ENCODE peak calls at places on chromosome 18, in seven cellular contexts. F is sigmoid colon, S is neural progenitor cell, Z is IMR-90, M is adrenal gland, H is cardiac muscle cell, D is testis. C is an unnamed sample. For H3K27me3, the result is how much of the 10 kb centered on the place peaks cover.

GRCh38 chr18:8769509-8769908 is 64.2 kb downstream of the MTCL1 start:
- DNase-seq in F (no peak), S (no peak), Z (no peak), M (no peak), H (no peak), D (peak), C (no peak)

GRCh38 chr18:9570255-9570654 is 44.1 kb downstream of the PPP4R1 start:
- DNase-seq in F (no peak), S (no peak), Z (no peak), M (no peak), H (no peak), D (no peak), C (no peak)

GRCh38 chr18:24054130-24054529 is 39.6 kb downstream of the TTC39C start:
- DNase-seq in F (no peak), S (no peak), Z (peak), M (no peak), H (no peak), D (no peak), C (no peak)

GRCh38 chr18:11283531-11284071 is 134.2 kb upstream of the PIEZO2 start:
- DNase-seq in F (peak), S (no peak), Z (no peak), M (no peak), H (no peak), D (no peak), C (no peak)

GRCh38 chr18:3706279-3707097 is 256.5 kb downstream of the TGIF1 start:
- DNase-seq in F (no peak), S (no peak), Z (peak), M (peak), H (no peak), D (no peak), C (no peak)

GRCh38 chr18:72086421-72086820 is 457.7 kb downstream of the CBLN2 start:
- DNase-seq in F (no peak), S (peak), Z (no peak), M (no peak), H (peak), D (no peak), C (no peak)

GRCh38 chr18:78726326-78727056 is 253.1 kb upstream of the SALL3 start:
- DNase-seq in F (peak), S (no peak), Z (no peak), M (no peak), H (no peak), D (no peak), C (no peak)

GRCh38 chr18:76920974-76921373 is 98.6 kb downstream of the ZNF236 start:
- DNase-seq in F (no peak), S (no peak), Z (no peak), M (no peak), H (no peak), D (no peak), C (no peak)

GRCh38 chr18:23650963-23651927 is 11.5 kb downstream of the ANKRD29 start:
- DNase-seq in F (no peak), S (no peak), Z (peak), M (no peak), H (peak), D (no peak), C (no peak)

GRCh38 chr18:13465476-13465875 is 246.9 kb downstream of the LDLRAD4 start:
- DNase-seq in F (no peak), S (no peak), Z (no peak), M (no peak), H (no peak), D (no peak), C (no peak)

GRCh38 chr18:3619746-3620145 is 169.8 kb downstream of the TGIF1 start:
- DNase-seq in F (no peak), S (no peak), Z (no peak), M (no peak), H (no peak), D (no peak), C (no peak)

GRCh38 chr18:12883003-12883683 is 894 bp downstream of the PTPN2 start:
- DNase-seq in F (no peak), S (peak), Z (no peak), M (no peak), H (peak), D (no peak), C (no peak)

GRCh38 chr18:48843162-48843561 is 107.6 kb downstream of the SMAD7 start:
- DNase-seq in F (no peak), S (no peak), Z (no peak), M (no peak), H (no peak), D (no peak), C (no peak)

DNA sequence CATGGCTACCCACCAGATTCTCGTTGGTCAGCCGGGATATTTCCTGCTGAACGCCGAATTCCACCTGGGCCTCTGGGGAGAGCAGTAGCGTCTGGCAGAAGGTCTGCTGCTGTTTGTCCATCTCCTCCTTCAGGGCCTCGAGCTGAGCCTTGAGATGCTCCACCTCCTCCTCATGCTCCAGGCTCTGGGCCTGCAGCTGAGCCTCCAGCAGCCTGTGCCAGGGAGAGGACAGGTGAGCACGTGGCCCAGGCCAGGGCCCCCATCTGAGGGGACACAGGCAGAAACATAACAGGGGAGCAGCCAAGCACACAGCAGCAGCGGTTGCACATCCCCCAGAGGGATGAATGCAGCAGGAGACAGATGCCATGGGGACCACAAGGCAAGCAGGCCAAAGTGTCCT is 40.1 kb upstream of the ACAA2 start:
- DNase-seq in F (no peak), S (no peak), Z (no peak), M (no peak), H (no peak), D (no peak), C (no peak)
- H3K27me3 ChIP-seq in F (under half), S (under half), Z (under half), M (under half), H (under half), D (under half), C (under half)

DNA sequence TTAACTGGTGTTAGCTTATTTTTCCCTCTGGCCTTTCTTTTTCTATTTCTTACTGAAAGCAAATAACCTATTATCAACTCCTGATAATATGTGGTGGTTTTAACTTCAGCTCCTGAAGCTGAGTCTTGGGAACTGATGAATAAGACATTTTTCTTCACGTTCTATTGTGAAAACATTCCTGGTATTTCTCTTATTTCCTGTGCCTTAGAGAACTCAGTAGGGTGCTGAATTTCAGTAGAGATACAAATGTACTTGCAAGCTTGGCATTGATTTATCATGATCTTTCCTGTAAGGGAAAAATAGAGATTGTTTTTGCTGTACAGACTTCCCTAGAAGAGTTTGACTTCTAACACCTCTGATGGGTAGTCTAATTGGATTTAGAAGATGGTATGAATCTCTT is 52.8 kb upstream of the DCC start:
- DNase-seq in F (no peak), S (no peak), Z (no peak), M (no peak), H (no peak), D (no peak), C (no peak)
- H3K4me3 ChIP-seq in F (no peak), S (no peak), Z (no peak), M (no peak), H (no peak), D (no peak), C (no peak)

DNA sequence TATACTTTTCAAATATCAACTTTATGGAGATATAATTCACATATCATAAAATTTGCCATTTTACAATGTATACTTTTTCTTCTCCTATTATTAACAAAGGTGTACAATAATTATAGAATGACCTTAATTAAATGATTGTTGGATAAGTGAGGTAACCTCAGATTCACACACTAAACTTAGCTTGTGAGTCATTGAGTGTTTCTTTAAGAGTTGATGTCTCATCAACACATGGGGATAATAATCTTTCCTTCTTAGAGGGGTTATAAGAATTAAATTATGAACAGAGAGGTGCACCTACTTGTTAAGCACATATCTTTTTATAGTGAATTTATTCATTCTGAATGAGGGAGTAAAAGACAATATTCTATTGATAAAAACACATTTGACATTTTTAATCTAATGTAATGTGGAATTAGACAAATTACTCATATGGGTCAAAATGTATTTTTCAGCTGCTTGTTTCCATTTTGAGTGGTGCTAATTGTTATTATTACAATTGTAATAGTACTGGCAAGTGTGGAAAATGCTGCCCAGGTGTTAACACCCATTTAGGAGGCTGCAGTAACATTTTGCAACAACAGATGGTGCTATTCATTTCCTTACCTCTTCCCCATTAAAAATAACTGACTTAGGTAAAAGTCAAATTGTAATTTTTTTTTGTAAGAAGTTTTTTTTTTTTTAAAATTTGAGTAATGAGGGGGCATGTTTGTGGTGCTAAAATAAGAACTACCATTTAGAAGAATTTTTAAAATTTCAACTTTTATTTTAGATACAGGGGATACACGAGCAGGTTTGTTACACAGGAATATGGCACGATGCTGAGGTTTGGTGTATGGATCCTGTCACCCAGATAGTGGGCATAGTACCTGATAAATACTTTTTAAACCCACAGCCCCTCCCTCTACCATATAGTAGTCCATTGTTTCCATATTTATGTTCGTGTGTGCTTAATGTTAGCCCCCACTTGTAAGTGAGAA is 32.1 kb upstream of the DYNAP start:
- DNase-seq in F (no peak), S (peak), Z (peak), M (no peak), H (peak), D (no peak), C (no peak)
- TF ChIP-seq CTCF in F (no peak), S (peak), Z (peak), M (peak), H (peak), D (no peak), C (no peak)

GRCh38 chr18:59264136-59264571 is 9.1 kb downstream of the RAX start:
- DNase-seq in F (no peak), S (peak), Z (no peak), M (no peak), H (no peak), D (no peak), C (no peak)
- H3K27me3 ChIP-seq in F (half or more), S (half or more), Z (half or more), M (half or more), H (half or more), D (under half), C (under half)

GRCh38 chr18:69948919-69949537 is 1.4 kb upstream of the CD226 start:
- DNase-seq in F (peak), S (no peak), Z (peak), M (peak), H (peak), D (peak), C (peak)
- H3K4me3 ChIP-seq in F (no peak), S (no peak), Z (no peak), M (no peak), H (no peak), D (no peak), C (no peak)

GRCh38 chr18:54233228-54233625 is 8.8 kb upstream of the MBD2 start:
- DNase-seq in F (no peak), S (no peak), Z (no peak), M (no peak), H (no peak), D (no peak), C (no peak)

GRCh38 chr18:54233761-54234160 is 9.3 kb upstream of the MBD2 start:
- DNase-seq in F (no peak), S (no peak), Z (no peak), M (no peak), H (no peak), D (no peak), C (no peak)

GRCh38 chr18:54235871-54236270 is 11.4 kb upstream of the MBD2 start:
- DNase-seq in F (no peak), S (no peak), Z (no peak), M (no peak), H (no peak), D (no peak), C (no peak)

GRCh38 chr18:54229660-54230059 is 5.2 kb upstream of the MBD2 start:
- DNase-seq in F (no peak), S (no peak), Z (no peak), M (no peak), H (no peak), D (no peak), C (no peak)

DNA sequence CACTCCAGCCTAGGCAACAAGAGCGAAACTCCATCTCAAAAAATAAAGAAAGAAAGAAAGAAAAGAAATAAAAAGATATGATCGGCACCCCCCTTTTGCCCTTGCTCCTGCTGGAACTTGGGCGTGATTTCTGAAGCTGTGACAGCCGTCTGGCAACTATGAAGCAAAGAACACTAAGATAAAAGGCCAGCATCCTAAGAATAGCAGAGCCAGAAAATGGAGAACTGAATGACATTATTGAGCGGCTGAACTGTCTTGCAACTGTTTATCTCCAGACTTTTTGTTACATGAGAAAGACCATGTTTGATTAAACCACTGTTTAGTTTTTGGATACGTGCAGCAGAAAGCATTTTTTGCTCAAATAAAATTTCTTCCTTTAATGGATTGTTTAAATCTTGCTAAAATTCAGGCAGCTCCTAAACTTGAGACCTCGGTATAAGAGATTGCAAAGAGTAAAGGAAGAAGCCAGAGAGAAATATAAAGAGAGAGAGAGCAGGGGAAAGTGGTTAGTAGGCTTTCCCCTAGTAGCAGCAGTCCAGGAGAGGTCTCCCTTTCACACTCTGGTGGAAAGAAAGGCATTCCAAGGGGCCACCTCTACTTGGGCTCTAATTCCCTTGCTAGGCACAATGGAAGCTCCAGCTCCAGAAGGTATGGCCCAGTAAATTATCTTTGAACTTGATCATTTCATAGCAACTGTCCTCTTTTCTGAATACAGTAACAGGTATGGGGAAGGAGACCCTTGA is 8.2 kb upstream of the MBD2 start:
- DNase-seq in F (no peak), S (peak), Z (no peak), M (no peak), H (no peak), D (peak), C (no peak)
- TF ChIP-seq CTCF in F (no peak), S (peak), Z (no peak), M (no peak), H (peak), D (no peak), C (no peak)

C was measured in thyroid gland.